ENCODE peak calls at places on chromosomes 2 and 18, in five cellular contexts. S is right cardiac atrium, I is adrenal gland, W is gastrocnemius medialis, U is body of pancreas. Q is an unnamed sample. For H3K4me1, the result is how much of the 10 kb centered on the place peaks cover.

GRCh38 chr2:156430978-156431358 is 5.2 kb upstream of the GPD2 start:
- DNase-seq in U (no peak), I (no peak), W (no peak), S (no peak), Q (no peak)

GRCh38 chr18:5884375-5884774 is 10.9 kb downstream of the TMEM200C start:
- DNase-seq in U (no peak), S (no peak), I (no peak), W (no peak), Q (no peak)

GRCh38 chr2:15560404-15560987 is 638 bp downstream of the NBAS start:
- DNase-seq in I (peak), S (peak), W (no peak), U (peak), Q (no peak)

GRCh38 chr2:8495189-8495855 is 186.5 kb upstream of the ID2 start:
- DNase-seq in U (no peak), W (no peak), I (no peak), S (no peak), Q (no peak)

GRCh38 chr2:70616168-70616694 is 62.6 kb upstream of the TGFA start:
- DNase-seq in S (no peak), I (no peak), W (no peak), U (no peak), Q (no peak)

GRCh38 chr2:189066037-189066436 is 91.9 kb downstream of the COL3A1 start:
- DNase-seq in W (no peak), I (no peak), S (no peak), U (no peak), Q (no peak)

GRCh38 chr2:43084699-43085091 is 141.7 kb downstream of the ZFP36L2 start:
- DNase-seq in W (no peak), S (peak), U (peak), I (peak), Q (no peak)

GRCh38 chr2:145114726-145115125 is 594.8 kb upstream of the ZEB2 start:
- DNase-seq in I (no peak), S (no peak), U (no peak), W (no peak), Q (no peak)

GRCh38 chr18:30696201-30696600 is 346.3 kb downstream of the DSC3 start:
- DNase-seq in S (no peak), W (no peak), U (no peak), I (no peak), Q (no peak)

GRCh38 chr2:15241929-15242328 is 319.2 kb downstream of the NBAS start:
- DNase-seq in U (no peak), W (no peak), S (no peak), I (no peak), Q (no peak)

GRCh38 chr2:159713691-159714585 is 1.6 kb downstream of the MARCHF7 start:
- DNase-seq in W (no peak), U (no peak), I (no peak), S (no peak), Q (no peak)

GRCh38 chr2:233845301-233846060 is 8.9 kb downstream of the HJURP start:
- DNase-seq in I (no peak), S (no peak), W (no peak), U (no peak), Q (no peak)

GRCh38 chr2:207830778-207831549 is 61.3 kb upstream of the FZD5 start:
- DNase-seq in S (no peak), U (no peak), I (peak), W (no peak), Q (no peak)

GRCh38 chr2:47075361-47076125 is 79.6 kb downstream of the STPG4 start:
- DNase-seq in I (peak), W (no peak), S (peak), U (no peak), Q (no peak)

GRCh38 chr2:47076126-47076506 is 79.0 kb downstream of the STPG4 start:
- DNase-seq in S (peak), I (no peak), U (no peak), W (no peak), Q (no peak)

GRCh38 chr2:47073641-47074040 is 81.5 kb downstream of the STPG4 start:
- DNase-seq in W (no peak), S (peak), U (no peak), I (no peak), Q (no peak)

GRCh38 chr2:47073217-47073616 is 81.9 kb downstream of the STPG4 start:
- DNase-seq in S (no peak), W (no peak), I (no peak), U (no peak), Q (no peak)

GRCh38 chr2:47074691-47075090 is 80.4 kb downstream of the STPG4 start:
- DNase-seq in S (peak), U (no peak), I (no peak), W (no peak), Q (no peak)
- H3K4me1 ChIP-seq in S (under half), U (under half), I (half or more), W (under half), Q (half or more)

GRCh38 chr18:79365701-79366100 is 30.0 kb upstream of the NFATC1 start:
- DNase-seq in S (no peak), W (no peak), U (no peak), I (no peak), Q (no peak)
- H3K4me3 ChIP-seq in S (no peak), W (no peak), U (no peak), I (no peak), Q (no peak)

DNA sequence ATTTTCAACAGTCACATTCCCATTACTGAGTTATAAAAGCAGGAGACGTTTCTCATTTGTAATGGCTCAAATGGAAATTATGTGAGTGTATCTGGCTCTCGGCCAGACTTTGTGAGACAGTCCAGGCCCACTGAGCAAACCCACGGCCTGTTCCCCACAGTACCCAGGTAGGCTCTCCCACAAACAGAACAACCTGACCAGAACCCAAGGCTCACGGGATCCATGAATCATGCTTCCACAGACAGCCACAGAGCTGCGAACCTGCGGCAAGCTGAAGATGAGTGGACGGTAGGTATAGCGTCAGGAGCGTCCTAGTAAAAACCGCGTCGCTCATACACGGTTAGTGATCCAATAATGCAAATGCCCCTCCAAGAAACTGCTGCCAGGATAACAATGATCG is 34.2 kb downstream of the NDUFA10 start:
- DNase-seq in W (no peak), S (no peak), I (peak), U (no peak), Q (no peak)
- H3K27ac ChIP-seq in W (no peak), S (no peak), I (no peak), U (no peak), Q (no peak)

DNA sequence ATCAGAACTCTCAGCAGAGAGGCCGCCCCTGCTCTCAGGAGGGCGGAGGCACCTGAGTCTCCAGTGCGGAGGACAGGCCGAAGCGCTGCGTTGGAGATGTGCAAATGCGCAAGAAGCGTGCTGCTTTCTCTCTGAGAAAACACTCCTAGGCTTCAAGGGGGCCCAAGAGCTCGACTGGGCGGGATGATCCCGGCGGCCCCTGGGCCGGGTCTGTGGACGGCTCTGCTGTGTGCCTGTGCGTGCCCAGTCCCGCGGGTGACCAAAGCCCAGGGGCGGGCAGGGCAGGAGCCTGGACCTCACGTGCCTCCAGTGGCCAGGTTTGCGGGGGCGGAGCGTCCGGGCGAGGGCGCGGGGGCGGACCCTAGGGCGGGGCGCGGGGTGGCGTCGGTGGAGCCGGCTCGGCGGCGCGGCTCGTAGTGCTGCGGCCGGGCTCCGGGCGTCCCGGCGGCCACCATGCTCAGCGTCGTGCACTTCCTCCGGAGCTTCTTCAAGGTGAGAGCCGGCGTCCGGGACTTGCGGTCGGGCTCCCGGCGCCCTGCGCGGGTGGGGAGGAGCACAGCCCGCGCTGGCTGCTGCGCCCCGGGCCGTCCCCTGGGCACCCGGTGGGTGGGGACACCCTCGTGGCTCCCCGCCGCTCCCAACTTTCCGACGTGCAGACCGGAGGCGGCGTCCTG is at the start of gene ARHGEF4:
- DNase-seq in W (no peak), I (no peak), S (no peak), U (peak), Q (no peak)
- H3K4me1 ChIP-seq in W (under half), I (under half), S (under half), U (half or more), Q (under half)

Q was measured in thoracic aorta.